ENCODE peak calls at places on chromosome X, in ten cellular contexts. P is skeletal muscle cell; C is activated CD4-positive, alpha-beta T cell treated with anti-CD3 and anti-CD28 coated beads for 36 hours; W is GM18507; L is GF-D8; Y is stimulated activated CD4-positive, alpha-beta T cell treated with anti-CD3 and anti-CD28 coated beads, TNF-alpha, amount 100 ng/mL, for 48 hours; G is astrocyte of the hippocampus; E is nephron progenitor cell; S is SW 1271; B is NCI-H1694 treated with DMSO at 0.1 percent for 48 hours. F is an unnamed sample.
A peak's percentile ranks its signal among the peaks of the same experiment; 100 is the strongest.

GRCh38 chrX:40996886-40997530 is 88.2 kb upstream of the USP9X start:
- DNase-seq in P (peak; percentile 49), C (no peak), W (no peak), L (peak; percentile 70), Y (no peak), G (peak; percentile 69), E (no peak), S (no peak), B (peak; percentile 63), F (no peak)

GRCh38 chrX:3648084-3648483 is 65.4 kb downstream of the PRKX start:
- DNase-seq in P (no peak), C (no peak), W (no peak), L (no peak), Y (no peak), G (no peak), E (no peak), S (no peak), B (no peak), F (no peak)

GRCh38 chrX:45479835-45480422 is 279.3 kb upstream of the DIPK2B start:
- DNase-seq in P (peak; percentile 84), C (no peak), W (no peak), L (no peak), Y (no peak), G (peak; percentile 82), E (no peak), S (peak; percentile 51), B (no peak), F (no peak)

GRCh38 chrX:47802589-47802988 is 34.1 kb upstream of the ZNF81 start:
- DNase-seq in P (no peak), C (no peak), W (no peak), L (no peak), Y (no peak), G (no peak), E (no peak), S (no peak), B (peak; percentile 10), F (no peak)

GRCh38 chrX:39162322-39162721 is 361.1 kb downstream of the MID1IP1 start:
- DNase-seq in P (no peak), C (peak; percentile 73), W (no peak), L (no peak), Y (peak; percentile 33), G (peak; percentile 18), E (peak; percentile 46), S (no peak), B (no peak), F (peak; percentile 58)

GRCh38 chrX:22689290-22689689 is 310.5 kb upstream of the DDX53 start:
- DNase-seq in P (no peak), C (no peak), W (no peak), L (no peak), Y (no peak), G (peak; percentile 9), E (no peak), S (no peak), B (no peak), F (no peak)

GRCh38 chrX:108699368-108699767 is 37.0 kb downstream of the IRS4 start:
- DNase-seq in P (no peak), C (no peak), W (no peak), L (no peak), Y (no peak), G (peak; percentile 24), E (no peak), S (no peak), B (peak; percentile 20), F (no peak)

GRCh38 chrX:47683171-47684145 is 24.5 kb upstream of the UXT start:
- DNase-seq in P (no peak), C (no peak), W (no peak), L (no peak), Y (no peak), G (no peak), E (no peak), S (no peak), B (no peak), F (no peak)

GRCh38 chrX:1427756-1428155 is 25.0 kb downstream of the ASMTL start:
- DNase-seq in P (no peak), C (no peak), W (no peak), L (no peak), Y (no peak), G (no peak), E (no peak), S (no peak), B (no peak), F (no peak)

GRCh38 chrX:155857561-155857960 is 23.6 kb upstream of the VAMP7 start:
- DNase-seq in P (no peak), C (peak; percentile 6), W (no peak), L (no peak), Y (no peak), G (peak; percentile 26), E (no peak), S (no peak), B (no peak), F (no peak)

GRCh38 chrX:77442728-77443127 is 4.5 kb upstream of the FGF16 start:
- DNase-seq in P (peak; percentile 50), C (no peak), W (no peak), L (no peak), Y (no peak), G (peak; percentile 68), E (no peak), S (peak; percentile 9), B (no peak), F (no peak)

GRCh38 chrX:118569676-118570075 is 74.1 kb downstream of the DOCK11 start:
- DNase-seq in P (no peak), C (peak; percentile 51), W (no peak), L (no peak), Y (no peak), G (peak; percentile 20), E (no peak), S (no peak), B (no peak), F (no peak)

GRCh38 chrX:10099411-10099810 is 57.4 kb upstream of the CLCN4 start:
- DNase-seq in P (no peak), C (no peak), W (no peak), L (no peak), Y (no peak), G (no peak), E (no peak), S (no peak), B (no peak), F (no peak)

GRCh38 chrX:153801646-153802045 is 7.2 kb downstream of the SSR4 start:
- DNase-seq in P (no peak), C (no peak), W (no peak), L (no peak), Y (no peak), G (no peak), E (no peak), S (no peak), B (no peak), F (no peak)

GRCh38 chrX:35919536-35920309 is at the start of gene CFAP47:
- DNase-seq in P (no peak), C (peak; percentile 4), W (no peak), L (no peak), Y (no peak), G (peak; percentile 11), E (peak; percentile 52), S (no peak), B (no peak), F (peak; percentile 77)

GRCh38 chrX:53280703-53281320 is 572 bp downstream of the IQSEC2 start:
- DNase-seq in P (no peak), C (no peak), W (no peak), L (no peak), Y (no peak), G (peak; percentile 61), E (no peak), S (no peak), B (no peak), F (no peak)

GRCh38 chrX:53729756-53730155 is 43.2 kb upstream of the HUWE1 start:
- DNase-seq in P (no peak), C (no peak), W (no peak), L (no peak), Y (no peak), G (no peak), E (no peak), S (no peak), B (no peak), F (no peak)

GRCh38 chrX:115058276-115058675 is 40.9 kb upstream of the IL13RA2 start:
- DNase-seq in P (peak; percentile 79), C (no peak), W (no peak), L (no peak), Y (no peak), G (peak; percentile 54), E (no peak), S (no peak), B (no peak), F (no peak)

GRCh38 chrX:130594453-130594916 is 192.7 kb downstream of the RBMX2 start:
- DNase-seq in P (no peak), C (no peak), W (no peak), L (no peak), Y (no peak), G (no peak), E (no peak), S (no peak), B (no peak), F (no peak)

GRCh38 chrX:76555816-76556215 is 128.3 kb downstream of the MAGEE1 start:
- DNase-seq in P (no peak), C (peak; percentile 36), W (no peak), L (peak; percentile 4), Y (peak; percentile 15), G (peak; percentile 11), E (peak; percentile 17), S (no peak), B (peak; percentile 58), F (peak; percentile 49)

GRCh38 chrX:134013092-134013497 is 27.7 kb upstream of the GPC3 start:
- DNase-seq in P (no peak), C (peak; percentile 6), W (no peak), L (no peak), Y (no peak), G (peak; percentile 27), E (no peak), S (no peak), B (no peak), F (no peak)

GRCh38 chrX:136176399-136176825 is 29.1 kb downstream of the FHL1 start:
- DNase-seq in P (peak; percentile 80), C (no peak), W (no peak), L (no peak), Y (no peak), G (peak; percentile 82), E (no peak), S (peak; percentile 16), B (no peak), F (no peak)

GRCh38 chrX:140504371-140505324 is at the start of gene SOX3:
- DNase-seq in P (no peak), C (no peak), W (no peak), L (no peak), Y (no peak), G (no peak), E (no peak), S (peak; percentile 0), B (no peak), F (peak; percentile 67)

GRCh38 chrX:14039344-14039743 is 9.7 kb upstream of the GEMIN8 start:
- DNase-seq in P (no peak), C (peak; percentile 71), W (no peak), L (no peak), Y (peak; percentile 47), G (peak; percentile 62), E (peak; percentile 44), S (peak; percentile 0), B (peak; percentile 12), F (no peak)

GRCh38 chrX:31555506-31555905 is 483.7 kb upstream of the FTHL17 start:
- DNase-seq in P (no peak), C (no peak), W (no peak), L (no peak), Y (no peak), G (no peak), E (no peak), S (no peak), B (no peak), F (no peak)

GRCh38 chrX:9816094-9816700 is 30.0 kb downstream of the SHROOM2 start:
- DNase-seq in P (no peak), C (no peak), W (no peak), L (no peak), Y (no peak), G (peak; percentile 67), E (no peak), S (no peak), B (no peak), F (no peak)

GRCh38 chrX:4185086-4185485 is 471.6 kb upstream of the PRKX start:
- DNase-seq in P (no peak), C (no peak), W (no peak), L (no peak), Y (no peak), G (no peak), E (no peak), S (no peak), B (no peak), F (no peak)

GRCh38 chrX:66015152-66015827 is 24.6 kb downstream of the VSIG4 start:
- DNase-seq in P (no peak), C (no peak), W (no peak), L (peak; percentile 95), Y (no peak), G (no peak), E (no peak), S (no peak), B (no peak), F (no peak)

F was measured in ecto neural progenitor cell.